ENCODE peak calls at places on chromosomes 12 and 14, in seven cellular contexts. S is neuronal stem cell, Y is H9, N is H1, L is mesendoderm, G is IMR-90, A is mesenchymal stem cell. E is an unnamed sample.

GRCh38 chr12:56990648-56991318 is 15.6 kb downstream of the ZBTB39 start:
- DNase-seq in S (no peak), Y (peak), N (peak), L (no peak), G (no peak), A (no peak), E (peak)

GRCh38 chr12:127272864-127273263 is 994.1 kb upstream of the TMEM132C start:
- DNase-seq in S (no peak), Y (no peak), N (no peak), L (no peak), G (peak), A (no peak), E (peak)

GRCh38 chr14:71730471-71730870 is 201.8 kb upstream of the RGS6 start:
- DNase-seq in S (no peak), Y (no peak), N (no peak), L (no peak), G (no peak), A (no peak), E (no peak)

GRCh38 chr12:124099661-124100060 is 126.6 kb downstream of the ZNF664 start:
- DNase-seq in S (no peak), Y (no peak), N (no peak), L (no peak), G (no peak), A (no peak), E (no peak)

GRCh38 chr12:123395236-123395635 is 11.3 kb downstream of the KMT5A start:
- DNase-seq in S (no peak), Y (no peak), N (no peak), L (no peak), G (no peak), A (no peak), E (no peak)

GRCh38 chr12:65501093-65501621 is 222.7 kb downstream of the MSRB3 start:
- DNase-seq in S (no peak), Y (no peak), N (no peak), L (no peak), G (no peak), A (peak), E (no peak)

GRCh38 chr12:94813314-94813713 is 163.0 kb upstream of the TMCC3 start:
- DNase-seq in S (no peak), Y (no peak), N (no peak), L (no peak), G (no peak), A (no peak), E (no peak)

GRCh38 chr12:7293670-7294069 is 10.2 kb upstream of the ACSM4 start:
- DNase-seq in S (no peak), Y (no peak), N (no peak), L (peak), G (no peak), A (no peak), E (no peak)

GRCh38 chr14:101926085-101926484 is 38.3 kb upstream of the DYNC1H1 start:
- DNase-seq in S (no peak), Y (no peak), N (no peak), L (no peak), G (no peak), A (no peak), E (no peak)

GRCh38 chr12:130956009-130956408 is 2.3 kb downstream of the ADGRD1 start:
- DNase-seq in S (no peak), Y (no peak), N (no peak), L (no peak), G (no peak), A (no peak), E (no peak)

GRCh38 chr12:124856132-124856841 is 7.4 kb downstream of the SCARB1 start:
- DNase-seq in S (no peak), Y (no peak), N (no peak), L (no peak), G (no peak), A (peak), E (no peak)

GRCh38 chr14:71380271-71380670 is 473.0 kb downstream of the PCNX1 start:
- DNase-seq in S (no peak), Y (no peak), N (no peak), L (peak), G (peak), A (peak), E (peak)

GRCh38 chr12:98060421-98060820 is 455.0 kb upstream of the TMPO start:
- DNase-seq in S (no peak), Y (no peak), N (no peak), L (no peak), G (no peak), A (no peak), E (no peak)

GRCh38 chr12:68572650-68573049 is 38.0 kb upstream of the RAP1B start:
- DNase-seq in S (no peak), Y (no peak), N (no peak), L (peak), G (peak), A (no peak), E (no peak)

GRCh38 chr12:94829552-94829951 is 173.9 kb downstream of the NDUFA12 start:
- DNase-seq in S (no peak), Y (no peak), N (no peak), L (no peak), G (peak), A (no peak), E (no peak)

GRCh38 chr12:89280833-89281533 is 71.3 kb downstream of the DUSP6 start:
- DNase-seq in S (no peak), Y (no peak), N (no peak), L (no peak), G (peak), A (peak), E (no peak)

GRCh38 chr12:122116707-122117535 is 38.4 kb downstream of the MLXIP start:
- DNase-seq in S (no peak), Y (no peak), N (no peak), L (no peak), G (no peak), A (no peak), E (no peak)

GRCh38 chr12:99154983-99155336 is 492.6 kb upstream of the GARIN6 start:
- DNase-seq in S (no peak), Y (no peak), N (no peak), L (no peak), G (no peak), A (no peak), E (no peak)

GRCh38 chr12:1632702-1633101 is 3.7 kb downstream of the WNT5B start:
- DNase-seq in S (no peak), Y (no peak), N (no peak), L (no peak), G (no peak), A (no peak), E (no peak)

GRCh38 chr12:52119398-52120254 is 40.1 kb downstream of the SMIM41 start:
- DNase-seq in S (peak), Y (peak), N (peak), L (peak), G (no peak), A (peak), E (peak)

GRCh38 chr14:28461379-28461778 is 305.2 kb upstream of the FOXG1 start:
- DNase-seq in S (no peak), Y (no peak), N (no peak), L (no peak), G (no peak), A (no peak), E (no peak)

GRCh38 chr12:124493809-124494750 is 73.3 kb downstream of the NCOR2 start:
- DNase-seq in S (no peak), Y (no peak), N (no peak), L (no peak), G (no peak), A (no peak), E (no peak)

GRCh38 chr14:69615471-69616407 is 4.3 kb downstream of the SUSD6 start:
- DNase-seq in S (no peak), Y (no peak), N (no peak), L (no peak), G (peak), A (peak), E (peak)

GRCh38 chr14:50601405-50601804 is 41.5 kb downstream of the ATL1 start:
- DNase-seq in S (no peak), Y (no peak), N (no peak), L (no peak), G (no peak), A (no peak), E (peak)

GRCh38 chr12:25723286-25723685 is 170.2 kb upstream of the LMNTD1 start:
- DNase-seq in S (no peak), Y (no peak), N (no peak), L (no peak), G (peak), A (no peak), E (no peak)

GRCh38 chr12:89618113-89618862 is 90.3 kb downstream of the ATP2B1 start:
- DNase-seq in S (no peak), Y (no peak), N (no peak), L (no peak), G (no peak), A (peak), E (no peak)

GRCh38 chr14:69877492-69877891 is 1.7 kb upstream of the SMOC1 start:
- DNase-seq in S (no peak), Y (no peak), N (no peak), L (peak), G (peak), A (no peak), E (no peak)

GRCh38 chr14:104881369-104881979 is 16.4 kb downstream of the CEP170B start:
- DNase-seq in S (no peak), Y (no peak), N (no peak), L (no peak), G (no peak), A (no peak), E (no peak)

GRCh38 chr14:100640481-100641273 is 53.5 kb upstream of the BEGAIN start:
- DNase-seq in S (no peak), Y (no peak), N (no peak), L (no peak), G (peak), A (peak), E (no peak)

GRCh38 chr12:5003025-5003666 is 40.5 kb upstream of the KCNA5 start:
- DNase-seq in S (peak), Y (peak), N (peak), L (peak), G (peak), A (peak), E (peak)

GRCh38 chr12:41577995-41578394 is 389.9 kb downstream of the PDZRN4 start:
- DNase-seq in S (no peak), Y (no peak), N (no peak), L (no peak), G (no peak), A (no peak), E (peak)

GRCh38 chr14:67641902-67642749 is 22.4 kb downstream of the ARG2 start:
- DNase-seq in S (no peak), Y (no peak), N (no peak), L (no peak), G (no peak), A (no peak), E (no peak)

GRCh38 chr14:66635435-66635834 is 127.5 kb downstream of the GPHN start:
- DNase-seq in S (no peak), Y (no peak), N (no peak), L (no peak), G (no peak), A (no peak), E (peak)
- H3K23ac ChIP-seq in S (no peak), Y (no peak), N (no peak), L (no peak), G (no peak), A (no peak), E (no peak)

GRCh38 chr12:19741132-19741489 is 301.8 kb downstream of the AEBP2 start:
- DNase-seq in S (no peak), Y (no peak), N (no peak), L (no peak), G (no peak), A (no peak), E (no peak)
- H3K23ac ChIP-seq in S (no peak), Y (no peak), N (no peak), L (no peak), G (no peak), A (no peak), E (no peak)

GRCh38 chr12:79690156-79690605 is 583 bp downstream of the PAWR start:
- DNase-seq in S (peak), Y (no peak), N (peak), L (no peak), G (peak), A (peak), E (peak)
- H3K23ac ChIP-seq in S (peak), Y (no peak), N (no peak), L (no peak), G (no peak), A (peak), E (no peak)

GRCh38 chr14:76987956-76988520 is 40.5 kb downstream of the IRF2BPL start:
- DNase-seq in S (no peak), Y (no peak), N (no peak), L (peak), G (no peak), A (no peak), E (peak)
- H3K23ac ChIP-seq in S (no peak), Y (no peak), N (no peak), L (no peak), G (no peak), A (no peak), E (no peak)

DNA sequence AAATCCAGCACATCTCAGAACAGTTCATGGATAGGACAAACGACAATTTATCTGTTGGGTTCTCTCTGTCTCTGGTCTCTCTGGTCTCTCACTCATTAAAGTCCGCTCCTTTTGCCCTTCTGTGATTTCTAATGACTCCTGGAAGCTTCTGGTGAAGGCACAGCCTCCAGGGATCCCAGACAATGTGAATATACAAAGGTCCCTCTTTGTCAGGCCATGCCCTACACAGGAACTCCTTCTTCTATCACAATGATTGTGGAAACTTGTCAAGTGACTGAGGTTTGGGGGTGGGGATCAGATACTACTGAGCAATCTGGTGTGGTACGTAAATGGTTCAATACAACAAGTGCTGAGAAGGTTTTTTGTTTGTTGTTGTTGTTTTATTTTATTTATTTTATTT is 42.7 kb upstream of the CDK17 start:
- DNase-seq in S (no peak), Y (no peak), N (no peak), L (no peak), G (no peak), A (no peak), E (no peak)
- H3K23ac ChIP-seq in S (no peak), Y (no peak), N (no peak), L (no peak), G (no peak), A (no peak), E (no peak)

GRCh38 chr12:83666690-83667089 is 980.0 kb downstream of the TMTC2 start:
- DNase-seq in S (no peak), Y (no peak), N (no peak), L (no peak), G (no peak), A (no peak), E (no peak)

GRCh38 chr12:83660727-83661126 is 974.0 kb downstream of the TMTC2 start:
- DNase-seq in S (no peak), Y (no peak), N (no peak), L (no peak), G (no peak), A (no peak), E (no peak)

GRCh38 chr12:83664650-83665049 is 977.9 kb downstream of the TMTC2 start:
- DNase-seq in S (no peak), Y (no peak), N (no peak), L (no peak), G (no peak), A (no peak), E (no peak)

GRCh38 chr12:83665755-83666154 is 979.0 kb downstream of the TMTC2 start:
- DNase-seq in S (no peak), Y (no peak), N (no peak), L (no peak), G (no peak), A (no peak), E (no peak)
- H3K23ac ChIP-seq in S (no peak), Y (no peak), N (no peak), L (no peak), G (no peak), A (no peak), E (no peak)

GRCh38 chr12:103257763-103258162 is 238.0 kb downstream of the C12orf42 start:
- DNase-seq in S (no peak), Y (no peak), N (no peak), L (no peak), G (no peak), A (no peak), E (no peak)
- H3K23ac ChIP-seq in S (no peak), Y (no peak), N (no peak), L (no peak), G (no peak), A (no peak), E (no peak)

DNA sequence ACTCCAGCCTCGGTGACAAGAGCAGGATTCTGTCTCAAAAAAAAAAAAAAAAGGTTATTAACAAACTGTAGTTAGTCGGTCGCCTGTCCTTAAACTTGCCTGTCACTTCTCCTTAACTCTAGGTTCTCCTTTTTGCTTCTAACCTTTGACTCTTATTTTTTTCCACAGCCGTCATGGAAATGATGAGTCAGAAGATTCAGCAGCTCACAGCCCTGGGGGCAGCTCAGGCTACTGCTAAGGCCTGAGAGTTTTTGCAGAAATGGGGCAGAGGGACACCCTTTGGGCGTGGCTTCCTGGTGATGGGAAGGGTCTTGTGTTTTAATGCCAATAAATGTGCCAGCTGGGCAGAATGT is 418 bp upstream of the MYG1 start:
- DNase-seq in S (no peak), Y (no peak), N (no peak), L (peak), G (peak), A (peak), E (peak)
- H3K23ac ChIP-seq in S (no peak), Y (no peak), N (no peak), L (no peak), G (peak), A (no peak), E (no peak)

GRCh38 chr14:64400829-64401459 is 12.8 kb downstream of the MTHFD1 start:
- DNase-seq in S (no peak), Y (no peak), N (no peak), L (no peak), G (no peak), A (no peak), E (no peak)

GRCh38 chr14:64409509-64409908 is 21.4 kb downstream of the MTHFD1 start:
- DNase-seq in S (no peak), Y (no peak), N (no peak), L (no peak), G (no peak), A (no peak), E (peak)

GRCh38 chr14:64401923-64402322 is 13.8 kb downstream of the MTHFD1 start:
- DNase-seq in S (no peak), Y (no peak), N (no peak), L (no peak), G (no peak), A (no peak), E (no peak)

GRCh38 chr14:64407329-64407728 is 19.2 kb downstream of the MTHFD1 start:
- DNase-seq in S (no peak), Y (no peak), N (no peak), L (no peak), G (no peak), A (no peak), E (no peak)

GRCh38 chr14:64405295-64405694 is 17.1 kb downstream of the MTHFD1 start:
- DNase-seq in S (no peak), Y (no peak), N (no peak), L (peak), G (no peak), A (no peak), E (peak)
- H3K23ac ChIP-seq in S (no peak), Y (no peak), N (no peak), L (no peak), G (no peak), A (no peak), E (no peak)

GRCh38 chr14:77130386-77130785 is 11.2 kb downstream of the ZDHHC22 start:
- DNase-seq in S (no peak), Y (peak), N (no peak), L (no peak), G (no peak), A (no peak), E (no peak)
- H3K23ac ChIP-seq in S (no peak), Y (no peak), N (no peak), L (no peak), G (no peak), A (peak), E (no peak)